ENCODE peak calls at places on chromosomes 5 and 9, in nine cellular contexts. E is tibial artery; T is Calu3; G is Caco-2; L is CD4-positive, alpha-beta T cell; A is H9; P is fibroblast of lung; D is neural crest cell; W is choroid plexus epithelial cell. C is an unnamed sample.

GRCh38 chr5:135916638-135917263 is 21.1 kb upstream of the IL9 start:
- DNase-seq in E (no peak), T (no peak), G (no peak), L (no peak), A (no peak), P (no peak), D (no peak), W (no peak), C (no peak)

GRCh38 chr5:83551826-83552225 is 80.3 kb downstream of the VCAN start:
- DNase-seq in E (no peak), T (no peak), G (no peak), L (no peak), A (no peak), P (peak), D (no peak), W (peak), C (peak)

GRCh38 chr5:61263561-61264272 is 68.3 kb upstream of the ZSWIM6 start:
- DNase-seq in E (no peak), T (no peak), G (no peak), L (no peak), A (no peak), P (no peak), D (no peak), W (no peak), C (no peak)

GRCh38 chr5:67147768-67148167 is 48.8 kb downstream of the CD180 start:
- DNase-seq in E (no peak), T (no peak), G (no peak), L (no peak), A (no peak), P (peak), D (no peak), W (peak), C (no peak)

GRCh38 chr5:100406640-100407039 is 128.5 kb upstream of the FAM174A start:
- DNase-seq in E (no peak), T (no peak), G (no peak), L (no peak), A (no peak), P (peak), D (no peak), W (peak), C (no peak)

GRCh38 chr5:68077349-68077894 is 138.1 kb upstream of the PIK3R1 start:
- DNase-seq in E (no peak), T (no peak), G (no peak), L (no peak), A (no peak), P (no peak), D (no peak), W (no peak), C (no peak)

GRCh38 chr9:127828262-127829031 is 25.8 kb downstream of the FPGS start:
- DNase-seq in E (peak), T (peak), G (peak), L (no peak), A (peak), P (peak), D (peak), W (peak), C (peak)

GRCh38 chr9:112135706-112136105 is 39.4 kb downstream of the SUSD1 start:
- DNase-seq in E (no peak), T (no peak), G (no peak), L (no peak), A (no peak), P (peak), D (no peak), W (no peak), C (no peak)

GRCh38 chr5:64165160-64165499 is 513 bp upstream of the RNF180 start:
- DNase-seq in E (no peak), T (no peak), G (no peak), L (no peak), A (no peak), P (peak), D (no peak), W (no peak), C (no peak)

GRCh38 chr5:73303139-73304079 is 130.4 kb downstream of the TMEM174 start:
- DNase-seq in E (no peak), T (peak), G (no peak), L (no peak), A (peak), P (no peak), D (no peak), W (peak), C (no peak)
- TF ChIP-seq CTCF in E (no peak), T (peak), G (no peak), L (no peak), A (peak), P (peak), D (peak), W (peak), C (no peak)

DNA sequence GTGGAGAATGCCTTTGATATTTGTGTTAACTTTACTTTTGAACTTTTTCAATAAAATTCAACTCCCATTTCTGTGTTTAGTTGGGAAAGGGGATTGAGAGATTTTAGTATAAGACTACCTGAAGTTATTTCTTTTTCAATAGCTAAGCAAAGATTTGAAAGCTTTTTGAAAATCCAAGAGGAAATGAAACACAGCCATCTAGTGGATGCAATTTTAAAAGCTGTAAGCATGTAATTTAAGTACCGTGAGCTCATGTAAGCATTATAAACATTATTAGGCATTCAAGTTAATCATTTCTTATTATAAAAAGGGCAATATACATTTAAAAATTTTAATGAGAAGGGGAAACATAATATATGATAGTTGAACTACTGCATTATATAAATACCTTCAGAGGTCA is 69.8 kb downstream of the CCDC171 start:
- DNase-seq in E (no peak), T (no peak), G (no peak), L (no peak), A (no peak), P (peak), D (no peak), W (peak), C (peak)
- TF ChIP-seq CTCF in E (no peak), T (no peak), G (peak), L (no peak), A (peak), P (peak), D (peak), W (peak), C (peak)

GRCh38 chr9:26263451-26263850 is 585.2 kb upstream of the TUSC1 start:
- DNase-seq in E (no peak), T (no peak), G (no peak), L (no peak), A (no peak), P (peak), D (no peak), W (no peak), C (no peak)
- TF ChIP-seq CTCF in E (no peak), T (no peak), G (no peak), L (no peak), A (no peak), P (no peak), D (no peak), W (no peak), C (no peak)

DNA sequence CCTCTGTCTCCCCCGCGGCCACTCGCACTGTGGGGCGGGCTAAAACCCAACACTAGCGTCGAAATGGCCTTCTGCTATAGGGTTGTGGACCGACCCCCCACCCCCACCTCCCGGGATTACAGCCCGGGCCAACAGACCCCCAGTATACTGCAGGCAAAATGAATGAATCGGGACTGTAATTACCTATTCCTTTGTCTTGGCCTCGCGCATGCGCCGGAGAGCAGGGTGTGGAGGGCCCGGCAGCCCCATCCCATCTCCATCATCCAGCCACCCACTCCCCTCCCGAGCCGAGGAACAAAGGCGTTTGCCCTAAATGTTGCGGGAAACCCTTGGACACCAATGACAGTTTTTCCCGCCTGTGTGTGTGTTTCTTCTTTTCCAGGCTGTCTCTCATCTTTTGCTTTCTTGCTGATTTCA is 1.6 kb downstream of the BASP1 start:
- DNase-seq in E (no peak), T (no peak), G (no peak), L (no peak), A (peak), P (peak), D (peak), W (no peak), C (no peak)
- TF ChIP-seq CTCF in E (no peak), T (no peak), G (no peak), L (no peak), A (no peak), P (no peak), D (no peak), W (no peak), C (no peak)

GRCh38 chr5:108503986-108504385 is 122.1 kb upstream of the FBXL17 start:
- DNase-seq in E (no peak), T (no peak), G (no peak), L (no peak), A (no peak), P (peak), D (no peak), W (no peak), C (no peak)

GRCh38 chr5:108507631-108508030 is 125.7 kb upstream of the FBXL17 start:
- DNase-seq in E (no peak), T (no peak), G (no peak), L (no peak), A (no peak), P (no peak), D (no peak), W (no peak), C (no peak)

GRCh38 chr5:108504974-108505373 is 123.1 kb upstream of the FBXL17 start:
- DNase-seq in E (no peak), T (no peak), G (no peak), L (no peak), A (no peak), P (no peak), D (no peak), W (no peak), C (no peak)

GRCh38 chr5:108505608-108506007 is 123.7 kb upstream of the FBXL17 start:
- DNase-seq in E (no peak), T (no peak), G (no peak), L (no peak), A (no peak), P (no peak), D (no peak), W (no peak), C (no peak)

GRCh38 chr5:108508976-108509375 is 127.1 kb upstream of the FBXL17 start:
- DNase-seq in E (no peak), T (no peak), G (no peak), L (no peak), A (no peak), P (no peak), D (no peak), W (no peak), C (no peak)
- TF ChIP-seq CTCF in E (no peak), T (no peak), G (no peak), L (no peak), A (no peak), P (no peak), D (no peak), W (no peak), C (no peak)

DNA sequence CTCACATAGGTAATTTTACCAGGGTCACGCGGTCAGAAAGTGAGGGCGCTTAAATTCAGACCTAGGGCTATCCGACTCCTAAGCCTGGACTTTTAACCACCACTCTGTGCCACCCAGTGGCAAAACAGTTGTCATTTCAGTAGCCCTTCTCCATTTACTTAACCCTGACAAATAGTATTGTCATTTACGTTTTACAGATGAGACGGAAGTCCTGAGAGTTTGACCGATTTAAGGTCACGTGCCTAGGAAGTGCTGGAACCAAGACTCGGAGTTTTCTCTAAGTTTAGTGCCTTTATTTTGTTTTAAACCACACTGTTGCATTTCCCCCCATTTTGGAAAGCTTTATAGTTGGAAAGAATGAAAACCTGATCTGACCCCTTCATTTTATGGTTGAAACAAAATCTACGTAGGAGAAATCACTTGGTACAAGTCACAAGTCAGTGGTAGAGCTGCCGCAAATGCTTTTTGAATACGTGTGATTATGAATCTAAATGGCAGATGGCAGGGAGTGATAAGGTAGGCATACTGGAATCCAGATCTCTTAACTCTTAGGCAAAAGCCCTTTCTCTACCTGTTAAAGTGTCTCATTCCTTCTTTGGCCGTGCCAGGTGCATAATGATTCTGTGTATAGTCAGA is 701 bp downstream of the MRRF start:
- DNase-seq in E (no peak), T (peak), G (peak), L (no peak), A (peak), P (peak), D (no peak), W (peak), C (peak)
- TF ChIP-seq CTCF in E (no peak), T (no peak), G (no peak), L (no peak), A (peak), P (no peak), D (no peak), W (no peak), C (peak)

DNA sequence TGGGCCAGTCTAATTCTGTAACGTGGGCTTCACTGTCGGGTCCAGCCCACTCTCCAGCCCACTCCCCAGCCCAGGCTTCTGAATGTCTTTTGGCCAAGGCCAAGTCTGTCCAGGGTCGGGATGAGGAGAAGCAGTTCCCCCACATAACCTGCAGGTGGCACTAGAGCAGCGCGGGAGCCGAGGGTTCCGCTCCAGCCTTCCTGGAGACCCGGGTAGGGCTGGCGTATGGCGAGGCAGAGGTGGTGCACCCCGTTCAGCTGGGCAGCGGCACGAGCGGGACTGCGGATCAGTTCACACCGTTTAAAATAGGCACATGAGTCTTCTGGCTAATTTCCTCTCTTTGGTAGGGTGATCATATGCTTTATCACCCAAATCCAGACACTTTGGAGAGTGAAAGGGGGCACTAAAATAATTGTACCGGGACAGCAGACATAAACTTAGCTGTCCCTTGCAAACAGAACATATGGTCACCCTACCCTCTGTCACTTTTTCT is 185.9 kb downstream of the MSX2 start:
- DNase-seq in E (peak), T (peak), G (peak), L (peak), A (peak), P (peak), D (peak), W (peak), C (no peak)
- TF ChIP-seq CTCF in E (peak), T (peak), G (peak), L (peak), A (peak), P (peak), D (peak), W (peak), C (peak)

DNA sequence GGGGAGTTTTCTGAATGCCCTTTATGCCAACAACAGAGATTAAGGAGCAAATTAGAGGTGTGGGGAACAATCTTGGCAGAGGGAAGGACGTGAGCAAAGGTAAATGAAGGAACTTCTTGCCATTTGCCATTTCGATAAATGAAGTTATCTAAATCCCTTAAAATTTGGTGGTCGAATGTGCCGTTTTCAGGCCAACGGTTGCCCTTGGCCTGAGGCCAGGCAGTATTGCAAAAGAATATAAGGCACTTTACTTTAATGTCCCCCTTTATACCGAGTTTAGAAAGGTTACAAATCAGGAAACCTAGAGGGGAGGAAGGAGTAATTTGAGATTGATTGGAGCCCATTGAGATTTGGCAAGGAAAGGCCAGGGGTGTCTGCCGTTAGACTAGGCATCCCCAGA is 26.3 kb downstream of the C9orf50 start:
- DNase-seq in E (no peak), T (no peak), G (no peak), L (no peak), A (no peak), P (no peak), D (no peak), W (no peak), C (no peak)
- TF ChIP-seq CTCF in E (no peak), T (no peak), G (no peak), L (no peak), A (no peak), P (no peak), D (no peak), W (no peak), C (no peak)